ENCODE peak calls at places on chromosome 5, in ten cellular contexts. R, N, P, Z, L, F, E, B, H and T are unnamed samples.

GRCh38 chr5:57306359-57306758 is 132.5 kb downstream of the GPBP1 start:
- DNase-seq in R (no peak), N (no peak), P (no peak), Z (no peak), L (no peak), F (no peak), E (no peak), B (no peak), H (no peak), T (no peak)

GRCh38 chr5:54895816-54896341 is 89.5 kb downstream of the ESM1 start:
- DNase-seq in R (no peak), N (peak), P (no peak), Z (peak), L (peak), F (no peak), E (no peak), B (peak), H (no peak), T (no peak)

GRCh38 chr5:81482595-81482994 is 88.7 kb upstream of the ACOT12 start:
- DNase-seq in R (no peak), N (no peak), P (no peak), Z (no peak), L (no peak), F (no peak), E (no peak), B (no peak), H (no peak), T (no peak)

GRCh38 chr5:83363876-83364275 is 107.7 kb upstream of the VCAN start:
- DNase-seq in R (no peak), N (no peak), P (no peak), Z (no peak), L (no peak), F (no peak), E (no peak), B (no peak), H (no peak), T (no peak)

GRCh38 chr5:16736158-16736994 is 119.6 kb upstream of the RETREG1 start:
- DNase-seq in R (no peak), N (peak), P (no peak), Z (peak), L (no peak), F (peak), E (no peak), B (no peak), H (no peak), T (no peak)

GRCh38 chr5:32776203-32776602 is 65.1 kb downstream of the NPR3 start:
- DNase-seq in R (no peak), N (no peak), P (no peak), Z (no peak), L (no peak), F (no peak), E (no peak), B (no peak), H (no peak), T (no peak)

GRCh38 chr5:159211712-159212111 is 2.4 kb upstream of the RNF145 start:
- DNase-seq in R (no peak), N (no peak), P (no peak), Z (no peak), L (no peak), F (no peak), E (no peak), B (no peak), H (no peak), T (no peak)

GRCh38 chr5:38208782-38209378 is 49.5 kb upstream of the EGFLAM start:
- DNase-seq in R (no peak), N (no peak), P (no peak), Z (no peak), L (peak), F (no peak), E (no peak), B (peak), H (no peak), T (no peak)

GRCh38 chr5:134437340-134438267 is 25.9 kb upstream of the CDKN2AIPNL start:
- DNase-seq in R (no peak), N (no peak), P (peak), Z (no peak), L (no peak), F (no peak), E (peak), B (no peak), H (no peak), T (no peak)

GRCh38 chr5:112511920-112512319 is 92.8 kb upstream of the EPB41L4A start:
- DNase-seq in R (no peak), N (no peak), P (no peak), Z (peak), L (no peak), F (no peak), E (no peak), B (no peak), H (no peak), T (no peak)

GRCh38 chr5:31692561-31693221 is 53.8 kb downstream of the PDZD2 start:
- DNase-seq in R (no peak), N (no peak), P (peak), Z (no peak), L (no peak), F (no peak), E (no peak), B (peak), H (peak), T (no peak)

GRCh38 chr5:58456486-58456885 is 3.4 kb downstream of the PLK2 start:
- DNase-seq in R (no peak), N (no peak), P (no peak), Z (no peak), L (no peak), F (no peak), E (no peak), B (no peak), H (no peak), T (no peak)

GRCh38 chr5:103433216-103433615 is 129.4 kb downstream of the NUDT12 start:
- DNase-seq in R (no peak), N (no peak), P (no peak), Z (no peak), L (no peak), F (no peak), E (no peak), B (no peak), H (no peak), T (no peak)

GRCh38 chr5:97065475-97065874 is 76.9 kb downstream of the LIX1 start:
- DNase-seq in R (no peak), N (no peak), P (no peak), Z (no peak), L (no peak), F (no peak), E (no peak), B (no peak), H (no peak), T (no peak)

GRCh38 chr5:56264417-56265025 is 31.4 kb upstream of the ANKRD55 start:
- DNase-seq in R (no peak), N (no peak), P (no peak), Z (no peak), L (peak), F (no peak), E (no peak), B (no peak), H (no peak), T (no peak)

GRCh38 chr5:79621056-79621455 is 8.8 kb downstream of the TENT2 start:
- DNase-seq in R (no peak), N (no peak), P (no peak), Z (no peak), L (no peak), F (no peak), E (no peak), B (no peak), H (no peak), T (no peak)

GRCh38 chr5:150503977-150504620 is 3.8 kb upstream of the NDST1 start:
- DNase-seq in R (no peak), N (no peak), P (peak), Z (peak), L (no peak), F (no peak), E (peak), B (no peak), H (peak), T (no peak)

GRCh38 chr5:1728846-1729245 is 70.8 kb downstream of the MRPL36 start:
- DNase-seq in R (no peak), N (no peak), P (no peak), Z (peak), L (no peak), F (no peak), E (no peak), B (no peak), H (peak), T (peak)

GRCh38 chr5:172820046-172820767 is 13.8 kb upstream of the ERGIC1 start:
- DNase-seq in R (no peak), N (peak), P (no peak), Z (no peak), L (no peak), F (peak), E (no peak), B (peak), H (peak), T (no peak)

GRCh38 chr5:135028791-135029467 is 5.1 kb downstream of the PITX1 start:
- DNase-seq in R (no peak), N (no peak), P (no peak), Z (no peak), L (no peak), F (no peak), E (no peak), B (no peak), H (peak), T (no peak)

GRCh38 chr5:116507941-116508655 is 66.5 kb downstream of the SEMA6A start:
- DNase-seq in R (no peak), N (no peak), P (no peak), Z (no peak), L (no peak), F (no peak), E (no peak), B (no peak), H (no peak), T (no peak)

GRCh38 chr5:142446960-142447279 is 122.1 kb upstream of the SPRY4 start:
- DNase-seq in R (no peak), N (no peak), P (no peak), Z (no peak), L (no peak), F (no peak), E (no peak), B (no peak), H (no peak), T (no peak)

GRCh38 chr5:35369965-35370790 is 139.9 kb upstream of the PRLR start:
- DNase-seq in R (no peak), N (no peak), P (no peak), Z (no peak), L (no peak), F (no peak), E (no peak), B (no peak), H (no peak), T (no peak)

GRCh38 chr5:6785861-6786180 is 72.6 kb downstream of the TENT4A start:
- DNase-seq in R (no peak), N (no peak), P (no peak), Z (no peak), L (no peak), F (no peak), E (no peak), B (no peak), H (no peak), T (peak)

GRCh38 chr5:151023047-151023615 is 2.7 kb downstream of the GPX3 start:
- DNase-seq in R (no peak), N (no peak), P (peak), Z (peak), L (no peak), F (no peak), E (no peak), B (peak), H (no peak), T (no peak)

GRCh38 chr5:87300744-87301143 is 33.1 kb downstream of the RASA1 start:
- DNase-seq in R (no peak), N (no peak), P (no peak), Z (no peak), L (peak), F (no peak), E (no peak), B (no peak), H (no peak), T (no peak)

GRCh38 chr5:107314330-107314729 is 356.4 kb downstream of the EFNA5 start:
- DNase-seq in R (no peak), N (peak), P (no peak), Z (no peak), L (no peak), F (no peak), E (no peak), B (no peak), H (no peak), T (no peak)

GRCh38 chr5:171426266-171426665 is 6.8 kb downstream of the FGF18 start:
- DNase-seq in R (no peak), N (no peak), P (no peak), Z (no peak), L (no peak), F (peak), E (peak), B (no peak), H (no peak), T (peak)

GRCh38 chr5:537621-538071 is 13.4 kb upstream of the SLC9A3 start:
- DNase-seq in R (no peak), N (no peak), P (no peak), Z (no peak), L (no peak), F (peak), E (peak), B (no peak), H (no peak), T (no peak)

GRCh38 chr5:87113848-87114247 is 153.8 kb upstream of the RASA1 start:
- DNase-seq in R (no peak), N (no peak), P (no peak), Z (no peak), L (no peak), F (no peak), E (no peak), B (no peak), H (no peak), T (no peak)

GRCh38 chr5:164680216-164680615 is 1174.8 kb downstream of the MAT2B start:
- DNase-seq in R (no peak), N (no peak), P (no peak), Z (no peak), L (no peak), F (no peak), E (no peak), B (no peak), H (no peak), T (no peak)

GRCh38 chr5:157253547-157253946 is 12.4 kb upstream of the CYFIP2 start:
- DNase-seq in R (no peak), N (no peak), P (no peak), Z (peak), L (peak), F (no peak), E (no peak), B (no peak), H (no peak), T (no peak)

DNA sequence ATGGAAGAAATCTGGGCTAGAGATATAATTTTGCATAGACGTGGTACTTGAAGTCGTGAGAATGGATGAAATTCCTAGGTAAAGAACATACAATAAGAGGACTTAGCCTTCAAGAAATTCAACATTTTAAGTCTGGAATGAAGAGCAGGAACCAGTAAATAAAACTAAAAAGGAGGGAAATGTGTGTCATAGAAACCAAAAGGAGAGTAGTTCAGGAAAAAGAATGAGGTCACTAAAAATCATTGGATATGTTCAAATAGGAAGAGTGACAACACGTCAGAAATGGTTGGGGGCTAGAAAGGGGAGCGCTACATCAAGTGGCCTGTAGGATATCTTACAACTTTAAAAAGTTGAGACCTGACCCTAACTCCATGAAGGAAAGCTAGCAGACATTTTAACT is 44.0 kb downstream of the PFDN1 start:
- DNase-seq in R (no peak), N (no peak), P (no peak), Z (no peak), L (no peak), F (no peak), E (no peak), B (no peak), H (no peak), T (peak)
- TF ChIP-seq CTCF in R (no peak), N (no peak), P (no peak), Z (no peak), L (no peak), F (no peak), E (no peak), B (no peak), H (no peak), T (no peak)

GRCh38 chr5:43066799-43067741 is 27.0 kb upstream of the ANXA2R start:
- DNase-seq in R (peak), N (peak), P (peak), Z (peak), L (peak), F (peak), E (peak), B (peak), H (peak), T (no peak)
- TF ChIP-seq POLR2A in R (peak), N (peak), P (peak), Z (peak), L (no peak), F (peak), E (no peak), B (peak), H (peak), T (no peak)

GRCh38 chr5:176178789-176179188 is 59.4 kb upstream of the SIMC1 start:
- DNase-seq in R (no peak), N (no peak), P (no peak), Z (no peak), L (no peak), F (no peak), E (no peak), B (no peak), H (no peak), T (no peak)
- TF ChIP-seq CTCF in R (no peak), N (no peak), P (no peak), Z (no peak), L (no peak), F (peak), E (no peak), B (no peak), H (no peak), T (no peak)

GRCh38 chr5:140286424-140286823 is 16.5 kb downstream of the PFDN1 start:
- DNase-seq in R (no peak), N (no peak), P (no peak), Z (no peak), L (no peak), F (no peak), E (no peak), B (no peak), H (no peak), T (no peak)
- TF ChIP-seq POLR2A in R (no peak), N (no peak), P (no peak), Z (no peak), L (no peak), F (no peak), E (no peak), B (no peak), H (no peak), T (no peak)

GRCh38 chr5:101012880-101013279 is 109.8 kb upstream of the ST8SIA4 start:
- DNase-seq in R (no peak), N (no peak), P (no peak), Z (no peak), L (no peak), F (no peak), E (no peak), B (no peak), H (no peak), T (no peak)
- TF ChIP-seq CTCF in R (no peak), N (no peak), P (no peak), Z (no peak), L (no peak), F (no peak), E (no peak), B (no peak), H (no peak), T (no peak)

GRCh38 chr5:10760976-10761841 is at the start of gene DAP:
- DNase-seq in R (peak), N (peak), P (peak), Z (peak), L (peak), F (peak), E (peak), B (peak), H (peak), T (no peak)
- TF ChIP-seq POLR2A in R (peak), N (no peak), P (peak), Z (peak), L (peak), F (peak), E (no peak), B (peak), H (no peak), T (peak)